ENCODE peak calls at places on chromosomes 11 and 22, in ten cellular contexts. M, I, W, Z, R, Y, L, E, P and H are unnamed samples.

GRCh38 chr11:12092714-12093113 is 17.7 kb upstream of the MICAL2 start:
- DNase-seq in M (no peak), I (no peak), W (no peak), Z (no peak), R (no peak), Y (no peak), L (no peak), E (no peak), P (no peak), H (no peak)

GRCh38 chr11:45473491-45473890 is 187.3 kb upstream of the SYT13 start:
- DNase-seq in M (no peak), I (peak), W (no peak), Z (no peak), R (no peak), Y (no peak), L (no peak), E (no peak), P (no peak), H (peak)

GRCh38 chr22:37632174-37633081 is 7.0 kb upstream of the SH3BP1 start:
- DNase-seq in M (no peak), I (no peak), W (peak), Z (no peak), R (peak), Y (no peak), L (no peak), E (no peak), P (no peak), H (no peak)

GRCh38 chr11:133500435-133500834 is 31.9 kb downstream of the OPCML start:
- DNase-seq in M (no peak), I (no peak), W (no peak), Z (no peak), R (no peak), Y (no peak), L (no peak), E (no peak), P (no peak), H (no peak)

GRCh38 chr11:20060647-20061205 is 99.5 kb downstream of the DBX1 start:
- DNase-seq in M (no peak), I (no peak), W (no peak), Z (no peak), R (no peak), Y (no peak), L (no peak), E (no peak), P (no peak), H (no peak)

GRCh38 chr11:20274031-20274430 is 89.5 kb upstream of the HTATIP2 start:
- DNase-seq in M (peak), I (no peak), W (no peak), Z (no peak), R (no peak), Y (no peak), L (no peak), E (no peak), P (no peak), H (no peak)

GRCh38 chr22:31295413-31295812 is 3.1 kb upstream of the PIK3IP1 start:
- DNase-seq in M (no peak), I (no peak), W (no peak), Z (no peak), R (no peak), Y (no peak), L (no peak), E (no peak), P (no peak), H (no peak)

GRCh38 chr22:46619830-46620501 is at the start of gene GRAMD4:
- DNase-seq in M (no peak), I (no peak), W (no peak), Z (no peak), R (no peak), Y (no peak), L (no peak), E (no peak), P (no peak), H (peak)

GRCh38 chr11:106306942-106307341 is 229.5 kb downstream of the AASDHPPT start:
- DNase-seq in M (no peak), I (no peak), W (no peak), Z (peak), R (no peak), Y (no peak), L (no peak), E (no peak), P (peak), H (peak)

GRCh38 chr11:373716-374551 is 4.6 kb downstream of the B4GALNT4 start:
- DNase-seq in M (no peak), I (no peak), W (no peak), Z (no peak), R (no peak), Y (no peak), L (no peak), E (no peak), P (peak), H (peak)

GRCh38 chr11:93783362-93783761 is 720 bp upstream of the MED17 start:
- DNase-seq in M (no peak), I (no peak), W (no peak), Z (peak), R (no peak), Y (no peak), L (no peak), E (no peak), P (no peak), H (no peak)

GRCh38 chr22:37187891-37188761 is at the start of gene C1QTNF6:
- DNase-seq in M (no peak), I (no peak), W (no peak), Z (peak), R (no peak), Y (peak), L (no peak), E (no peak), P (peak), H (no peak)